ENCODE peak calls at places on chromosomes 16 and 17, in five cellular contexts. One of them, this sample, is unnamed.

GRCh38 chr16:87950765-87951549 is at the start of gene BANP:
- DNase-seq in psoas muscle: peak; percentile 99
- DNase-seq in GOT3: peak; percentile 95
- DNase-seq in AG08395: peak; percentile 100
- DNase-seq in nephron progenitor cell: peak; percentile 93
- DNase-seq in this sample: peak; percentile 96

GRCh38 chr17:41913798-41914197 is 5.0 kb downstream of the ACLY start:
- DNase-seq in psoas muscle: no peak
- DNase-seq in GOT3: no peak
- DNase-seq in AG08395: no peak
- DNase-seq in nephron progenitor cell: no peak
- DNase-seq in this sample: no peak

GRCh38 chr17:2982854-2983636 is 80.4 kb downstream of the OR1D5 start:
- DNase-seq in psoas muscle: peak; percentile 87
- DNase-seq in GOT3: peak; percentile 48
- DNase-seq in AG08395: peak; percentile 97
- DNase-seq in nephron progenitor cell: no peak
- DNase-seq in this sample: peak; percentile 31

GRCh38 chr17:34634551-34635160 is 55.3 kb downstream of the TMEM132E start:
- DNase-seq in psoas muscle: no peak
- DNase-seq in GOT3: no peak
- DNase-seq in AG08395: no peak
- DNase-seq in nephron progenitor cell: no peak
- DNase-seq in this sample: no peak

GRCh38 chr16:49440156-49441065 is 66.8 kb downstream of the C16orf78 start:
- DNase-seq in psoas muscle: no peak
- DNase-seq in GOT3: no peak
- DNase-seq in AG08395: no peak
- DNase-seq in nephron progenitor cell: no peak
- DNase-seq in this sample: no peak

GRCh38 chr16:11356573-11357331 is 11.5 kb downstream of the RMI2 start:
- DNase-seq in psoas muscle: peak; percentile 68
- DNase-seq in GOT3: no peak
- DNase-seq in AG08395: peak; percentile 63
- DNase-seq in nephron progenitor cell: peak; percentile 70
- DNase-seq in this sample: no peak

GRCh38 chr16:69126221-69126620 is 6.2 kb downstream of the CHTF8 start:
- DNase-seq in psoas muscle: no peak
- DNase-seq in GOT3: no peak
- DNase-seq in AG08395: no peak
- DNase-seq in nephron progenitor cell: no peak
- DNase-seq in this sample: no peak

GRCh38 chr16:89442990-89443726 is 47.2 kb downstream of the ANKRD11 start:
- DNase-seq in psoas muscle: peak; percentile 55
- DNase-seq in GOT3: no peak
- DNase-seq in AG08395: peak; percentile 43
- DNase-seq in nephron progenitor cell: peak; percentile 18
- DNase-seq in this sample: no peak

GRCh38 chr16:24848065-24848464 is 2.3 kb downstream of the SLC5A11 start:
- DNase-seq in psoas muscle: no peak
- DNase-seq in GOT3: no peak
- DNase-seq in AG08395: peak; percentile 52
- DNase-seq in nephron progenitor cell: no peak
- DNase-seq in this sample: no peak

GRCh38 chr16:84034516-84034915 is 8.1 kb downstream of the SLC38A8 start:
- DNase-seq in psoas muscle: no peak
- DNase-seq in GOT3: no peak
- DNase-seq in AG08395: no peak
- DNase-seq in nephron progenitor cell: no peak
- DNase-seq in this sample: no peak